ENCODE peak calls at places on chromosomes 11 and 22, in eight cellular contexts. W is pancreas, J is left ventricle myocardium inferior, S is breast epithelium, E is sigmoid colon, B is uterus, R is psoas muscle, A is right atrium auricular region. K is an unnamed sample.
A peak's percentile ranks its signal among the peaks of the same experiment; 100 is the strongest.

GRCh38 chr11:92667446-92668165 is 301.8 kb upstream of the MTNR1B start:
- DNase-seq in W (no peak), J (no peak), S (no peak), E (no peak), B (no peak), R (no peak), A (no peak), K (no peak)

GRCh38 chr22:44685384-44686056 is 16.5 kb upstream of the PRR5 start:
- DNase-seq in W (peak; percentile 31), J (no peak), S (peak; percentile 37), E (no peak), B (no peak), R (peak; percentile 36), A (no peak), K (peak; percentile 70)

GRCh38 chr11:9344046-9344680 is 29.8 kb upstream of the TMEM41B start:
- DNase-seq in W (no peak), J (no peak), S (no peak), E (no peak), B (no peak), R (no peak), A (no peak), K (no peak)

GRCh38 chr11:77122576-77123212 is 5.4 kb upstream of the MYO7A start:
- DNase-seq in W (no peak), J (no peak), S (no peak), E (no peak), B (no peak), R (no peak), A (no peak), K (no peak)

GRCh38 chr11:130546901-130547694 is 98.7 kb downstream of the ADAMTS15 start:
- DNase-seq in W (no peak), J (no peak), S (no peak), E (no peak), B (no peak), R (no peak), A (no peak), K (no peak)

GRCh38 chr11:120878781-120879180 is 145.1 kb upstream of the TBCEL start:
- DNase-seq in W (no peak), J (no peak), S (no peak), E (no peak), B (no peak), R (no peak), A (no peak), K (no peak)

GRCh38 chr11:27860811-27861210 is 160.6 kb upstream of the BDNF start:
- DNase-seq in W (no peak), J (no peak), S (no peak), E (no peak), B (no peak), R (no peak), A (no peak), K (no peak)

GRCh38 chr11:71485466-71485865 is 32.5 kb downstream of the NADSYN1 start:
- DNase-seq in W (no peak), J (no peak), S (no peak), E (peak; percentile 27), B (no peak), R (no peak), A (no peak), K (no peak)

GRCh38 chr11:35381720-35382322 is 37.5 kb downstream of the SLC1A2 start:
- DNase-seq in W (no peak), J (no peak), S (no peak), E (no peak), B (no peak), R (no peak), A (no peak), K (no peak)

GRCh38 chr22:47625531-47626427 is 863.3 kb downstream of the TBC1D22A start:
- DNase-seq in W (no peak), J (no peak), S (no peak), E (peak; percentile 45), B (no peak), R (no peak), A (peak; percentile 44), K (no peak)

GRCh38 chr11:79413258-79413657 is 27.6 kb downstream of the TENM4 start:
- DNase-seq in W (peak; percentile 38), J (peak; percentile 89), S (peak; percentile 46), E (peak; percentile 95), B (peak; percentile 87), R (peak; percentile 90), A (peak; percentile 70), K (peak; percentile 42)

GRCh38 chr22:48886604-48887393 is 940.9 kb downstream of the BRD1 start:
- DNase-seq in W (no peak), J (peak; percentile 11), S (no peak), E (peak; percentile 51), B (no peak), R (no peak), A (no peak), K (no peak)

GRCh38 chr11:72625746-72626636 is 48.2 kb downstream of the PDE2A start:
- DNase-seq in W (peak; percentile 33), J (peak; percentile 75), S (peak; percentile 39), E (peak; percentile 90), B (peak; percentile 52), R (peak; percentile 55), A (no peak), K (peak; percentile 68)

GRCh38 chr11:102186836-102187235 is 76.6 kb downstream of the YAP1 start:
- DNase-seq in W (no peak), J (no peak), S (no peak), E (no peak), B (no peak), R (no peak), A (no peak), K (no peak)

GRCh38 chr11:102957953-102958352 is 2.4 kb upstream of the MMP13 start:
- DNase-seq in W (no peak), J (no peak), S (no peak), E (no peak), B (no peak), R (no peak), A (no peak), K (no peak)

GRCh38 chr11:119860561-119861094 is 131.6 kb upstream of the NECTIN1 start:
- DNase-seq in W (no peak), J (no peak), S (no peak), E (no peak), B (no peak), R (no peak), A (no peak), K (no peak)

GRCh38 chr22:25488244-25489020 is 76.0 kb upstream of the GRK3 start:
- DNase-seq in W (peak; percentile 81), J (peak; percentile 65), S (no peak), E (no peak), B (peak; percentile 54), R (peak; percentile 55), A (no peak), K (peak; percentile 86)

GRCh38 chr22:37187552-37187890 is 526 bp downstream of the C1QTNF6 start:
- DNase-seq in W (no peak), J (no peak), S (no peak), E (no peak), B (peak; percentile 52), R (peak; percentile 19), A (no peak), K (peak; percentile 38)

GRCh38 chr11:66523611-66524010 is 13.2 kb downstream of the BBS1 start:
- DNase-seq in W (no peak), J (peak; percentile 68), S (no peak), E (no peak), B (no peak), R (no peak), A (no peak), K (no peak)

GRCh38 chr22:42342426-42343135 is 72.1 kb upstream of the TCF20 start:
- DNase-seq in W (no peak), J (no peak), S (no peak), E (no peak), B (no peak), R (no peak), A (no peak), K (no peak)
- H3K4me3 ChIP-seq in W (no peak overlapping the region), J (peak overlapping the region; percentile 59), S (peak overlapping the region; percentile 54), E (peak overlapping the region; percentile 30), B (no peak overlapping the region), R (peak overlapping the region; percentile 59), A (no peak overlapping the region), K (peak overlapping the region; percentile 49)

DNA sequence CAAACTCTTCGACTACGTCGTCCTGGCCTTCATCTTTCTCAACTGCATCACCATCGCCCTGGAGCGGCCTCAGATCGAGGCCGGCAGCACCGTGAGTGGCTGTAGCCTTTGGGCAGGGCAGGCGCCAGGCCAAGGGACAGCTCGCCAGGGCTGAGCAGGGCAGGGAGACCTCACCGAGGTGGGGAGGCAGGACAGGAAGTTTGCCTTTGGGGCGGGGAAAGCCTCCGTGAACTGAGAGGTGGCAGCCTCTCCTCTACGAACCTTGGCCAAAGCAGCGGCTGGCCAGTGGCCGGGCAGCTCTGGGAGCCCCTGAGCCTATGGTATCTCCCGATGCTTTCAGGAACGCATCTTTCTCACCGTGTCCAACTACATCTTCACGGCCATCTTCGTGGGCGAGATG is 93.2 kb downstream of the CACNA1I start:
- DNase-seq in W (no peak), J (no peak), S (peak; percentile 22), E (no peak), B (no peak), R (no peak), A (no peak), K (peak; percentile 45)
- TF ChIP-seq CTCF in W (no peak), J (no peak), S (no peak), E (no peak), B (no peak), R (no peak), A (no peak), K (no peak)

DNA sequence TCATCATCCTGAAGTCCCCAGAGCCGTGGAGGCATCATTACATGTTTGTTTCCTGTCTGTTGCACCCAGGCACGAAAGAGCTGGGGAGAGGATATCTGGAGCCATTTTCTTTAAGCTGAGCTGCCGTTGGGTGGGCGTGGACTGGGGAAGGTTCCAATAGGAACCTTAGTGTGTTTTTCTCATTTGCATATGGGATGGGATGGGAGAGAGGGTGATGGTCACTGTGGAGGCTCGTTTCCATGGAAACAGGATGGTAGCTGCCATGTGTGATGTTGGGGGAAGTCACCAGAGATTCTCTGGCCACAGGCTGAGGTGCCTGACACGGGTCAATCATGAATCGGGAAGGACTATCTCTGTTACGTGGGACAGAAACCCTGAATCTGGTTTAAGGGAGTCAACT is 39.7 kb downstream of the CACNA1I start:
- DNase-seq in W (no peak), J (no peak), S (no peak), E (no peak), B (no peak), R (no peak), A (no peak), K (no peak)
- H3K27ac ChIP-seq in W (no peak overlapping the region), J (no peak overlapping the region), S (no peak overlapping the region), E (no peak overlapping the region), B (no peak overlapping the region), R (no peak overlapping the region), A (no peak overlapping the region), K (no peak overlapping the region)

GRCh38 chr11:86418929-86419328 is 44.2 kb downstream of the CCDC81 start:
- DNase-seq in W (no peak), J (no peak), S (no peak), E (no peak), B (no peak), R (no peak), A (no peak), K (no peak)

GRCh38 chr11:86416494-86416893 is 41.8 kb downstream of the CCDC81 start:
- DNase-seq in W (no peak), J (no peak), S (no peak), E (no peak), B (no peak), R (no peak), A (no peak), K (no peak)

GRCh38 chr11:86427441-86427840 is 52.8 kb downstream of the CCDC81 start:
- DNase-seq in W (no peak), J (no peak), S (no peak), E (no peak), B (no peak), R (no peak), A (no peak), K (no peak)

GRCh38 chr11:86418513-86418912 is 43.8 kb downstream of the CCDC81 start:
- DNase-seq in W (no peak), J (no peak), S (no peak), E (no peak), B (no peak), R (no peak), A (no peak), K (no peak)

GRCh38 chr11:86421976-86422770 is 47.5 kb downstream of the CCDC81 start:
- DNase-seq in W (no peak), J (no peak), S (no peak), E (no peak), B (no peak), R (no peak), A (no peak), K (no peak)
- H3K4me3 ChIP-seq in W (no peak overlapping the region), J (no peak overlapping the region), S (no peak overlapping the region), E (no peak overlapping the region), B (no peak overlapping the region), R (no peak overlapping the region), A (no peak overlapping the region), K (no peak overlapping the region)